ENCODE peak calls at places on chromosomes 12 and 14, in nine cellular contexts. K is heart left ventricle, A is nephron progenitor cell, D is AG09319, M is upper lobe of right lung, H is A549, U is brain microvascular endothelial cell, N is dorsolateral prefrontal cortex, Q is AG04450. R is an unnamed sample.

GRCh38 chr12:19894803-19895202 is 455.5 kb downstream of the AEBP2 start:
- DNase-seq in K (no peak), H (no peak), D (no peak), U (peak), Q (no peak), M (no peak), A (no peak), N (no peak), R (no peak)

GRCh38 chr12:69330475-69331473 is 17.4 kb upstream of the LYZ start:
- DNase-seq in N (no peak), D (no peak), Q (no peak), M (peak), A (peak), H (no peak), K (no peak), U (no peak), R (peak)

GRCh38 chr14:95163132-95163531 is 5.8 kb upstream of the DICER1 start:
- DNase-seq in M (no peak), U (no peak), H (no peak), K (no peak), D (no peak), A (no peak), N (no peak), Q (no peak), R (no peak)

GRCh38 chr12:98864363-98864762 is 219.3 kb downstream of the APAF1 start:
- DNase-seq in Q (no peak), H (no peak), U (no peak), D (no peak), K (no peak), M (no peak), N (no peak), A (no peak), R (no peak)

GRCh38 chr12:109775172-109775881 is 57.9 kb downstream of the TRPV4 start:
- DNase-seq in N (peak), K (peak), A (peak), D (peak), Q (peak), M (peak), H (peak), U (peak), R (peak)

GRCh38 chr14:30620178-30620577 is 1.9 kb upstream of the SCFD1 start:
- DNase-seq in U (peak), A (no peak), D (no peak), K (no peak), H (peak), N (no peak), Q (no peak), M (no peak), R (no peak)

GRCh38 chr12:58529897-58530296 is 390.4 kb downstream of the LRIG3 start:
- DNase-seq in K (no peak), M (no peak), D (peak), U (peak), H (no peak), Q (peak), A (no peak), N (no peak), R (no peak)

GRCh38 chr12:13463189-13463588 is 266.7 kb downstream of the EMP1 start:
- DNase-seq in K (no peak), N (no peak), M (no peak), D (no peak), U (no peak), A (no peak), H (no peak), Q (no peak), R (no peak)

GRCh38 chr12:18998343-18999270 is 130.9 kb upstream of the PLEKHA5 start:
- DNase-seq in N (no peak), H (peak), D (peak), K (no peak), A (no peak), Q (peak), M (no peak), U (peak), R (peak)

GRCh38 chr14:31070431-31070830 is 44.3 kb upstream of the STRN3 start:
- DNase-seq in H (no peak), K (no peak), N (no peak), M (no peak), Q (peak), A (no peak), D (peak), U (peak), R (no peak)

GRCh38 chr12:40325349-40325960 is 100.7 kb downstream of the LRRK2 start:
- DNase-seq in Q (no peak), A (no peak), H (peak), K (no peak), D (no peak), N (no peak), M (no peak), U (peak), R (no peak)

GRCh38 chr12:4421590-4422031 is 24.0 kb downstream of the FGF6 start:
- DNase-seq in N (no peak), A (peak), K (no peak), M (no peak), Q (no peak), D (no peak), U (peak), H (peak), R (peak)
- TF ChIP-seq CTCF in N (peak), A (peak), K (peak), M (peak), Q (peak), D (peak), U (peak), H (peak), R (peak)

GRCh38 chr14:54478621-54479215 is 10.1 kb downstream of the GMFB start:
- DNase-seq in Q (no peak), H (no peak), U (no peak), A (no peak), D (no peak), N (no peak), M (no peak), K (no peak), R (no peak)

GRCh38 chr14:54483848-54484247 is 4.9 kb downstream of the GMFB start:
- DNase-seq in M (no peak), U (no peak), H (no peak), Q (no peak), D (no peak), N (no peak), A (no peak), K (no peak), R (no peak)

GRCh38 chr14:54481695-54482094 is 7.1 kb downstream of the GMFB start:
- DNase-seq in U (no peak), D (no peak), A (no peak), N (no peak), H (no peak), K (no peak), Q (no peak), M (no peak), R (no peak)

GRCh38 chr14:54483073-54483745 is 5.6 kb downstream of the GMFB start:
- DNase-seq in H (no peak), Q (no peak), U (no peak), D (no peak), K (no peak), N (no peak), A (no peak), M (no peak), R (no peak)

GRCh38 chr14:54480830-54481562 is 7.8 kb downstream of the GMFB start:
- DNase-seq in D (no peak), M (no peak), H (no peak), A (no peak), U (no peak), N (no peak), Q (no peak), K (no peak), R (no peak)
- TF ChIP-seq CTCF in D (no peak), M (no peak), H (no peak), A (no peak), U (no peak), N (no peak), Q (no peak), K (no peak), R (no peak)

GRCh38 chr14:93126124-93126523 is 10.4 kb upstream of the ITPK1 start:
- DNase-seq in N (no peak), D (no peak), K (no peak), A (no peak), M (peak), H (no peak), U (no peak), Q (no peak), R (no peak)
- TF ChIP-seq CTCF in N (no peak), D (no peak), K (no peak), A (no peak), M (no peak), H (no peak), U (no peak), Q (no peak), R (no peak)

DNA sequence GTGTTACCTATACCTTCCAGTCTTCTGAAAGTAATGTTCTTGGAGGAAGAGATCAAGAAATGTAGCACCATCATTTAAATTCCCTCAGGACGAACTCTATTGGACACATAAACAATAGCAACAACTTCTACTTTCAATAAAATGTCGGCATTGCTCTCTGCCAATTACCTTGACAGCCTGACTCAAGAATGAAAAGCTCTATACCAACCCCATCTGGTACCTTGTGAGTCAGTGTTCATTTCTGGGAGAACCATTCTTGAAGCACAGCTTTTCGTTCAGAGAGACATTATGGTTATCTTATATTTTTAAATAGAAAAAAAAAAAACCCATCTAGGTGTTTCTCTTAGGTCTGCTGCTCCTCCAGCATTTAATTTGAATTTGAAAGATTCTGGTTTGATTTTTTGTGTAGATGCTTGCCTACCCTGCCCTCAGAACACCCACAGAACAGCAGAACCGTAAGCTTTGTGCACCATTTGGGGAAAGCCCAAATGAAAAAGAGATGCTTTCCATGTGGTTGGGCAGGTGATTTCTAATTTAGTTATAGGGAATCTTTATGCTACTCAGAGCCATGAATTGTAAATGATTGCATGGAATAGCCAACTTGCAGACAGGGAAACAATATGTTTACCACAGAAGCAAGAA is 156.0 kb downstream of the SAMD4A start:
- DNase-seq in M (no peak), H (peak), Q (no peak), A (no peak), U (peak), N (no peak), D (no peak), K (no peak), R (peak)
- TF ChIP-seq CTCF in M (peak), H (peak), Q (no peak), A (peak), U (peak), N (no peak), D (peak), K (peak), R (peak)